ENCODE peak calls at places on chromosome 10, in seven cellular contexts. I is dorsolateral prefrontal cortex, L is astrocyte of the spinal cord, D is mesothelial cell of epicardium, J is cardiac muscle cell, W is spleen, Y is GM12865. H is an unnamed sample.

GRCh38 chr10:60654813-60655464 is 123.3 kb upstream of the CDK1 start:
- DNase-seq in I (no peak), L (no peak), D (no peak), J (no peak), W (no peak), Y (no peak), H (no peak)

GRCh38 chr10:26555719-26556368 is 117.7 kb downstream of the APBB1IP start:
- DNase-seq in I (no peak), L (peak), D (no peak), J (no peak), W (no peak), Y (no peak), H (no peak)

GRCh38 chr10:348456-348855 is 213.2 kb downstream of the ZMYND11 start:
- DNase-seq in I (no peak), L (no peak), D (no peak), J (no peak), W (peak), Y (no peak), H (no peak)

GRCh38 chr10:129545257-129545656 is 78.2 kb downstream of the MGMT start:
- DNase-seq in I (no peak), L (no peak), D (no peak), J (no peak), W (no peak), Y (no peak), H (no peak)

GRCh38 chr10:57664815-57665214 is 602.9 kb downstream of the IPMK start:
- DNase-seq in I (no peak), L (peak), D (no peak), J (no peak), W (no peak), Y (peak), H (no peak)

GRCh38 chr10:77927343-77928256 is 1.0 kb upstream of the DLG5 start:
- DNase-seq in I (peak), L (no peak), D (no peak), J (peak), W (no peak), Y (no peak), H (no peak)

GRCh38 chr10:103803941-103804340 is 51.4 kb downstream of the SH3PXD2A start:
- DNase-seq in I (no peak), L (no peak), D (no peak), J (no peak), W (no peak), Y (no peak), H (no peak)

GRCh38 chr10:3136336-3136735 is 36.2 kb downstream of the PITRM1 start:
- DNase-seq in I (peak), L (no peak), D (no peak), J (no peak), W (peak), Y (no peak), H (no peak)

GRCh38 chr10:114042895-114043531 is 653 bp upstream of the ADRB1 start:
- DNase-seq in I (no peak), L (peak), D (peak), J (peak), W (no peak), Y (peak), H (peak)

GRCh38 chr10:98414932-98415709 is at the start of gene PYROXD2:
- DNase-seq in I (peak), L (peak), D (peak), J (peak), W (peak), Y (peak), H (peak)

GRCh38 chr10:43355749-43356371 is 15.6 kb upstream of the FXYD4 start:
- DNase-seq in I (no peak), L (no peak), D (no peak), J (no peak), W (no peak), Y (no peak), H (no peak)

GRCh38 chr10:12416396-12417090 is 67.2 kb downstream of the CAMK1D start:
- DNase-seq in I (no peak), L (peak), D (no peak), J (no peak), W (peak), Y (no peak), H (no peak)

GRCh38 chr10:13706175-13706574 is 119.4 kb downstream of the PRPF18 start:
- DNase-seq in I (no peak), L (no peak), D (no peak), J (no peak), W (no peak), Y (no peak), H (no peak)

GRCh38 chr10:93064874-93065660 is 4.5 kb downstream of the CYP26C1 start:
- DNase-seq in I (no peak), L (no peak), D (no peak), J (no peak), W (no peak), Y (no peak), H (no peak)

GRCh38 chr10:78805176-78805575 is 263.6 kb upstream of the ZMIZ1 start:
- DNase-seq in I (no peak), L (peak), D (peak), J (peak), W (no peak), Y (no peak), H (no peak)

GRCh38 chr10:100130786-100131185 is 49.1 kb upstream of the CPN1 start:
- DNase-seq in I (no peak), L (no peak), D (no peak), J (no peak), W (no peak), Y (no peak), H (no peak)

GRCh38 chr10:14425031-14425430 is 94.3 kb upstream of the FRMD4A start:
- DNase-seq in I (no peak), L (no peak), D (no peak), J (no peak), W (no peak), Y (no peak), H (no peak)

GRCh38 chr10:10055656-10056445 is 961.8 kb upstream of the CELF2 start:
- DNase-seq in I (no peak), L (no peak), D (no peak), J (no peak), W (no peak), Y (no peak), H (no peak)

GRCh38 chr10:30431435-30431911 is 2.5 kb upstream of the MAP3K8 start:
- DNase-seq in I (no peak), L (no peak), D (no peak), J (no peak), W (peak), Y (peak), H (no peak)

GRCh38 chr10:33801705-33802104 is 467.2 kb upstream of the NRP1 start:
- DNase-seq in I (no peak), L (peak), D (no peak), J (no peak), W (no peak), Y (no peak), H (no peak)

GRCh38 chr10:124690971-124691370 is 53.2 kb downstream of the FAM53B start:
- DNase-seq in I (no peak), L (no peak), D (no peak), J (no peak), W (no peak), Y (no peak), H (no peak)

GRCh38 chr10:114708717-114709352 is 50.8 kb upstream of the ABLIM1 start:
- DNase-seq in I (no peak), L (peak), D (no peak), J (no peak), W (no peak), Y (no peak), H (no peak)

GRCh38 chr10:102644066-102644645 is at the start of gene TRIM8:
- DNase-seq in I (no peak), L (peak), D (peak), J (peak), W (peak), Y (peak), H (peak)

GRCh38 chr10:125514206-125515162 is 168.5 kb downstream of the TEX36 start:
- DNase-seq in I (no peak), L (no peak), D (no peak), J (no peak), W (no peak), Y (no peak), H (no peak)

GRCh38 chr10:36281871-36282331 is 639.8 kb upstream of the FZD8 start:
- DNase-seq in I (no peak), L (no peak), D (no peak), J (peak), W (no peak), Y (no peak), H (no peak)

GRCh38 chr10:101889256-101890210 is 45.9 kb upstream of the KCNIP2 start:
- DNase-seq in I (peak), L (peak), D (peak), J (peak), W (peak), Y (peak), H (peak)

GRCh38 chr10:56785292-56785691 is 424.2 kb upstream of the ZWINT start:
- DNase-seq in I (no peak), L (no peak), D (no peak), J (no peak), W (no peak), Y (no peak), H (no peak)

GRCh38 chr10:13268841-13269240 is 31.0 kb downstream of the PHYH start:
- DNase-seq in I (no peak), L (no peak), D (no peak), J (no peak), W (no peak), Y (no peak), H (no peak)

GRCh38 chr10:78215645-78216044 is 182.0 kb downstream of the RPS24 start:
- DNase-seq in I (no peak), L (peak), D (no peak), J (peak), W (no peak), Y (no peak), H (no peak)

GRCh38 chr10:71970869-71971268 is 6.7 kb downstream of the CHST3 start:
- DNase-seq in I (no peak), L (peak), D (no peak), J (no peak), W (peak), Y (no peak), H (no peak)

GRCh38 chr10:124738441-124738840 is 5.7 kb downstream of the FAM53B start:
- DNase-seq in I (peak), L (no peak), D (no peak), J (no peak), W (no peak), Y (no peak), H (no peak)

GRCh38 chr10:47311193-47311899 is 10.9 kb upstream of the GDF2 start:
- DNase-seq in I (no peak), L (no peak), D (no peak), J (no peak), W (peak), Y (no peak), H (no peak)

GRCh38 chr10:98339790-98340189 is 71.8 kb upstream of the LOXL4 start:
- DNase-seq in I (no peak), L (no peak), D (no peak), J (no peak), W (no peak), Y (peak), H (no peak)

GRCh38 chr10:121990015-121990677 is 1.2 kb downstream of the TACC2 start:
- DNase-seq in I (no peak), L (no peak), D (no peak), J (no peak), W (no peak), Y (no peak), H (no peak)

GRCh38 chr10:18610517-18610916 is 40.9 kb downstream of the NSUN6 start:
- DNase-seq in I (no peak), L (peak), D (no peak), J (no peak), W (no peak), Y (no peak), H (no peak)

GRCh38 chr10:124744047-124744687 is at the start of gene FAM53B:
- DNase-seq in I (peak), L (peak), D (peak), J (peak), W (peak), Y (peak), H (peak)

GRCh38 chr10:35795131-35795819 is 153.2 kb upstream of the FZD8 start:
- DNase-seq in I (no peak), L (peak), D (no peak), J (no peak), W (no peak), Y (no peak), H (no peak)

DNA sequence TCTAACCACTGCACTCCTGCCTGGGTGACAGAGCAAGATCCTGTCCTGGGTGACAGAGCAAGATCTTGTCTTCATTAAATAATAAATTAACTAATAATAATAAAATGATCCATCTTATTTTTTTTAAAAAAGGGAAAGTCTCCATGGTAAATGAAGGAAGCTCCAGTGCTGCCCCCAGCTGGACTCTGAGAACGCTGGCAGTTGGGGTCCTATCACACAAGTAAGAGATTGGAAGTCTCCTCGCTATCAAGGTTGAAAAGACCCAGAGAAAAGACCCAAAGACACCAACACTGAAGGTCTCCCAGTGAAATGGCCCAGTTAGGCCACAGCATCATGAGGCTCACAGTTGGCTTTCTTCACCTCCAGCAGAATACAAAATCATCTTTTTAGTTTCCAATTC is 13.8 kb upstream of the C10orf67 start:
- DNase-seq in I (no peak), L (no peak), D (no peak), J (peak), W (no peak), Y (no peak), H (no peak)
- TF ChIP-seq CTCF in I (peak), L (peak), D (no peak), J (peak), W (no peak), Y (no peak), H (no peak)

DNA sequence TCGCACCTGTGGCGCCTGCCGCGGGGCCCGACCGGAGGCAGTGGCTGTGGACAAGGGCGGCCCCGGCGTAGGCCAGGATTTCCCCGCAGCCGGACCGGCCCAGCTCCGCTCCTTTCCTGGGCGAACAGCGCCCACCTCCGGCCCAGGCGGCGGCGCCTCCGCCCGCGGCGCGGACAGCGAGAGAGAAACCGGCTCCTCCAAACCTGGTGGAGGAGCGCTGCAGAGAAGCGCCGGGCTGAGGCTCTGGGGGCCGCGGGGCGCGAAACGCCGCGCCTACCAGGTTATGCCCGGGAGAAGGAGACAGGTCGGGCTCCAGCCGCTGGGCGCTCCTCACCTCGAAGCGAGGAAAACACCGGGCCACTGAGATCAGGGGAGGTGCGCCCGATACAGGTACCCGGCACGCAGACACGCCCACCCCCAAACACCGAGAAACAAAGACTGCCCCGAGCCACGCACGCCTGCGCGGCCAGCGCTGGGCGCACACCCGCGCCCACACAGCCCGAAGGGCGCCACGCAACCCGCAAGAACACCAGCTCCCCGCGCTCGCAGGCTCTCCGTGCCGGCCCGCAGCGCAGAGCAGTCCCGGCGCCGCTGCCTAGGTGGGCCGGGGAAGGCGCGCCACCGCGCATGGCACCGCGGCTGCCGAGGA is 3.3 kb downstream of the GRID1 start:
- DNase-seq in I (peak), L (no peak), D (peak), J (peak), W (peak), Y (no peak), H (peak)
- TF ChIP-seq CTCF in I (peak), L (peak), D (peak), J (peak), W (peak), Y (peak), H (peak)

DNA sequence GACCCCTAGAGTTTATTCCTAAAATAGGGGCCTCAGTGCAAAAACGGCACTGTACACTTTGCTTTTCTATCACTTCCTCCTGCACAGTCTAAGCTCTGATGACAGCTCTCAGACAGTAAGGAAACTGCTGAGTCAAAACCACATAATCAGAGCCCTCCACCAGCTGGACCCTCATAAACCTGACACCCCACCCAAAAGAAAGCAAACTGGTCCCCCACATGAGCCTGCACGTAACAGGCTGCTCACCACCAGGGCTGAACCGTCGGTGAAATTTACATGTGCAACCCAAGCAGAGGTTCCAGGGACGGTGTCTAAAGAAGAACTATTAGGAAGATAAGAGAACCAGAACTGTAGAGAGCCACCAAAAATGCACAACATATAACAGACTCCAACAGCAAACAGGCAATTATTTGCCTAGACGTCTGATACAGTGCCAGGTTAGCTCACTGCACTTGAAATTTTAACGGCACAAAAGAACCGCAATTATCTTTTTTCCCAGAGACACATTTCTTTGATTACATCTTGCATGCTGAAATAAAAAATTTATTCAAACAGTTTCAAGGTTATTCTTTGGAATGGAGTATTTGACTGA is 19.6 kb downstream of the SGMS1 start:
- DNase-seq in I (no peak), L (no peak), D (no peak), J (no peak), W (no peak), Y (peak), H (peak)
- TF ChIP-seq CTCF in I (peak), L (no peak), D (no peak), J (no peak), W (no peak), Y (no peak), H (no peak)

DNA sequence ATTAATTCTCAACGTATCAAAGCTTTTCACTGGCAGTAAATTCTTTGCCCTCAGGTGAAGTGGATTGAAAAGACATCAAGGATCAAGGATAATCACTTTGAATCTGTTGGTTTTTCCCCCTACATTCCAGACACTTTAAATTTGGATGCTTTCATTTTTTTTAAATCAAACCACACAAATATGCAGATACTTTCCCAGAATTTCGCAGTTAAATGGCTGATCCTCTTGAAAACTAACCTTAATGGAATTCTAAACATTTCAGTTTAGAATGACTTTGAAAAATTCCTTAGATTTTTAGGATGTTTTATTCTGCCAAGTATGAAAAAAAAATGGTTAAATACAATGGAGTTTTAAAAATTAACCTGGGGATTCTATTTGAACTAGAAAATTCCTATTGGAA is 325.9 kb downstream of the GFRA1 start:
- DNase-seq in I (no peak), L (peak), D (no peak), J (no peak), W (no peak), Y (no peak), H (no peak)
- TF ChIP-seq CTCF in I (no peak), L (no peak), D (no peak), J (no peak), W (no peak), Y (no peak), H (no peak)

DNA sequence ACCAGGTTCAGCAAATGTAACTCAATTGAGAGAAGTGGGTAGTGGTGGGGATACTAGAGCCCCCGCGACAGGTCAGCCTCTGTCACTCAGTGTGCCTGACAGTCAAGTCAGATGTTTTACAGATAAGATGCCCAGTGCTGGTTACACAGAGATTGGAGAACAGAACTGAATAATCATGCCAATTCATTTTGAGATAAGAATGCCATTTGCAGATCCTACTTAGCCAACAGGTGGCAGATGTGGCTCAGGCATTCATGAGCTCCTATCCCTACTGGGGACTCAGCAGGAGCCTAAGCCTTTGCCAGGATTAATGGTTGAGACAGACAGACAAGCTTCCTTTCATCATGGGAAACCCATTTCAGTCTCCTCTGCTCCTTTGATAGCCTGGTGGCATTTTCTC is 137.8 kb downstream of the MAPK8 start:
- DNase-seq in I (no peak), L (peak), D (no peak), J (peak), W (no peak), Y (peak), H (no peak)
- TF ChIP-seq CTCF in I (peak), L (peak), D (no peak), J (peak), W (no peak), Y (peak), H (no peak)

GRCh38 chr10:81179324-81179723 is 641.6 kb downstream of the SH2D4B start:
- DNase-seq in I (no peak), L (no peak), D (no peak), J (no peak), W (no peak), Y (no peak), H (no peak)

GRCh38 chr10:81182296-81182695 is 644.6 kb downstream of the SH2D4B start:
- DNase-seq in I (no peak), L (no peak), D (no peak), J (no peak), W (no peak), Y (no peak), H (no peak)

GRCh38 chr10:81177651-81178244 is 640.0 kb downstream of the SH2D4B start:
- DNase-seq in I (no peak), L (no peak), D (no peak), J (no peak), W (no peak), Y (peak), H (no peak)

DNA sequence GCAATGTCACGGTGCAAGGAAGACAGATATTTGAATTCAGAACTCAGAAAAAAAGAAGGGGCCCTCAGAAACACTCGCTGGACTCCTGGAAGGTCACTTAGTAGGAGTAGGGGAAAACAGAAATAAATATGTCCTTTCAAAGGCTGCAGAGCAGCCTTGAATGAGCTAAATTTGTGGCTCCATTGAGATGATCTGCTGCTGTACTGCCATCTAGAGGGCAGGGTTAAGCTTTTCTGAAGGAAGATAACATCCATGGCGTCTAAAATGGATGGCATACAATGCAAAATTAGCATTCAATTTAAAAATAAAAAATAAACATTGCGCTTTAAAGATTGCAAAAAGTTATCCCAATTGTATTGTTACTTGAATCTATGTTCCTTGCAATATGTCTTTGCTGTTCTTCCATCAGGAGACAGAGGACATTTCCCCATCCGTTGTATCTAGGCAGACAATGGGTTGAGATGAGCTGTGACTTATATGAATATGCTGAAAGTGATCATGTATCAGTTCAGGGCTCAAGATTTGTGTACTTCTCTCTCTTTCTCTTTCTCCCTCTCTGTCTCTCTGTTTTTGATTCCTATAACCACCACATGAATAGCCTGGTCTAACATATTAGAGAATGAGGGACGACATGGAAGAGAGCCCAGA is 642.2 kb downstream of the SH2D4B start:
- DNase-seq in I (no peak), L (peak), D (no peak), J (peak), W (no peak), Y (peak), H (peak)
- TF ChIP-seq CTCF in I (peak), L (peak), D (no peak), J (no peak), W (no peak), Y (peak), H (peak)